ENCODE peak calls at places on chromosomes 13 and 19, in eight cellular contexts. A, U, J, B, H, C, Y and W are unnamed samples.

GRCh38 chr19:14512420-14512961 is 5.7 kb downstream of the DNAJB1 start:
- DNase-seq in Y (no peak), U (no peak), H (no peak), A (no peak), C (no peak), B (no peak), J (no peak), W (no peak)

GRCh38 chr13:41127746-41128145 is 4.9 kb downstream of the KBTBD6 start:
- DNase-seq in J (no peak), U (no peak), B (no peak), C (no peak), H (no peak), Y (no peak), A (no peak), W (no peak)

GRCh38 chr19:8451885-8452284 is 7.1 kb downstream of the HNRNPM start:
- DNase-seq in U (peak; percentile 88), Y (no peak), C (no peak), A (peak; percentile 61), J (no peak), B (no peak), H (no peak), W (peak; percentile 82)

GRCh38 chr13:112843392-112844250 is 125.4 kb upstream of the MCF2L start:
- DNase-seq in J (no peak), B (no peak), A (no peak), Y (no peak), U (no peak), H (no peak), C (no peak), W (no peak)

GRCh38 chr13:65638572-65639168 is 1591.5 kb downstream of the PCDH9 start:
- DNase-seq in H (no peak), B (peak; percentile 6), U (peak; percentile 2), Y (peak; percentile 35), J (no peak), C (peak; percentile 2), A (peak; percentile 59), W (peak; percentile 48)

GRCh38 chr13:24605923-24606372 is 74.3 kb upstream of the ATP12A start:
- DNase-seq in B (no peak), A (peak; percentile 59), J (no peak), Y (peak; percentile 6), U (peak; percentile 36), H (no peak), C (no peak), W (peak; percentile 58)

GRCh38 chr13:102020611-102021216 is 381.1 kb downstream of the FGF14 start:
- DNase-seq in J (no peak), U (peak; percentile 78), Y (no peak), A (no peak), C (no peak), B (no peak), H (no peak), W (no peak)

GRCh38 chr13:41053384-41053826 is 7.9 kb upstream of the WBP4 start:
- DNase-seq in Y (no peak), H (no peak), B (no peak), U (peak; percentile 20), C (no peak), A (peak; percentile 61), J (no peak), W (peak; percentile 88)

GRCh38 chr19:19433666-19434213 is 28.3 kb downstream of the GATAD2A start:
- DNase-seq in C (no peak), U (no peak), Y (no peak), A (no peak), J (no peak), B (no peak), H (no peak), W (no peak)

GRCh38 chr19:19439083-19439482 is 33.6 kb downstream of the GATAD2A start:
- DNase-seq in J (no peak), A (no peak), C (no peak), B (no peak), H (no peak), U (no peak), Y (no peak), W (no peak)

GRCh38 chr19:19434483-19435045 is 29.1 kb downstream of the GATAD2A start:
- DNase-seq in C (no peak), A (no peak), Y (no peak), U (no peak), B (no peak), H (no peak), J (no peak), W (peak; percentile 88)

GRCh38 chr19:19432732-19433131 is 27.3 kb downstream of the GATAD2A start:
- DNase-seq in H (no peak), A (no peak), Y (no peak), C (no peak), J (no peak), U (no peak), B (no peak), W (no peak)

DNA sequence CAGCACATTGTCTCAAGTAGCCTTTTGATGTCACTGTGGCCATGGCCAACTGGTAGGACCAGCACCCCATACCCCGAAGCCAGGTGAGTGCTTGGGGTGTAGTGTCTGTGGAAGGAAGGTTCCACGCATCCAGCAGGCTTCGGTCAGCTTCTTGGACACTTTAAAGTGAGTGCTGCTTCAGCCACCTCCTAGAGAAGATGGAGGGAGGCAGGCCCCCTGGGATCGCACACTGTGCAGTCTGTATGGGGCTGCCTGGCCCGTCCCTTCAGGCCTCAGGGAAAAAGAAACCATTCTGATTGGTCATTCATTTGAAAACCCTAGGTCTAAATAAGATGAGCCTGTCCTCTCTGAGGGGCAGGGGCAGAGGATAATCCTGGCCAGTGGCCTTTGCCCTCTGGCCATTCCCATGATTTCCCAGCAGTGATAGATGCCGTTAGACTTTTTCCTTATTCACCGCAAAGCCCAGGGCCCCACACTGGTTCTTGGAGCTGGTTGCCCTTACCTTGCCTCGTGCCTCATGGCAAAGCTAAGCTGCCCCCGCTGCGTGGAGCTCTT is 30.7 kb downstream of the GATAD2A start:
- DNase-seq in Y (no peak), H (no peak), U (no peak), A (no peak), J (no peak), C (no peak), B (no peak), W (no peak)
- H3K4me1 ChIP-seq in Y (no peaks in the 10 kb centered on the region), H (peaks cover 15% of the 10 kb centered on the region), U (peaks cover 2% of the 10 kb centered on the region), A (peaks cover 5% of the 10 kb centered on the region), J (no peaks in the 10 kb centered on the region), C (peaks cover 8% of the 10 kb centered on the region), B (peaks cover 17% of the 10 kb centered on the region), W (peaks cover 15% of the 10 kb centered on the region)

GRCh38 chr19:6214881-6215541 is 64.8 kb downstream of the MLLT1 start:
- DNase-seq in Y (no peak), H (peak; percentile 76), U (no peak), J (no peak), B (no peak), A (no peak), C (no peak), W (no peak)
- H3K9ac ChIP-seq in Y (no peak overlapping the region), H (no peak overlapping the region), U (no peak overlapping the region), J (no peak overlapping the region), B (peak overlapping the region; percentile 67), A (no peak overlapping the region), C (peak overlapping the region; percentile 64), W (no peak overlapping the region)

GRCh38 chr19:43778651-43779050 is 2.1 kb downstream of the KCNN4 start:
- DNase-seq in A (no peak), U (no peak), H (no peak), J (no peak), Y (no peak), C (no peak), B (no peak), W (no peak)

GRCh38 chr19:43779147-43779819 is 1.5 kb downstream of the KCNN4 start:
- DNase-seq in U (peak; percentile 51), B (no peak), H (peak; percentile 76), C (no peak), Y (no peak), A (no peak), J (no peak), W (no peak)

GRCh38 chr19:43780706-43781525 is at the start of gene KCNN4:
- DNase-seq in J (no peak), U (peak; percentile 96), B (no peak), Y (peak; percentile 71), A (peak; percentile 48), H (peak; percentile 74), C (no peak), W (peak; percentile 85)

GRCh38 chr19:43781630-43782310 is 997 bp upstream of the KCNN4 start:
- DNase-seq in A (no peak), H (no peak), J (no peak), B (no peak), C (no peak), U (peak; percentile 46), Y (no peak), W (no peak)

GRCh38 chr19:43779820-43780219 is 953 bp downstream of the KCNN4 start:
- DNase-seq in B (no peak), J (no peak), U (peak; percentile 49), Y (no peak), H (no peak), C (no peak), A (no peak), W (no peak)
- H3K4me1 ChIP-seq in B (peaks cover 3% of the 10 kb centered on the region), J (peaks cover 4% of the 10 kb centered on the region), U (peaks cover 67% of the 10 kb centered on the region), Y (peaks cover 89% of the 10 kb centered on the region), H (no peaks in the 10 kb centered on the region), C (peaks cover 6% of the 10 kb centered on the region), A (peaks cover 42% of the 10 kb centered on the region), W (peaks cover 37% of the 10 kb centered on the region)

GRCh38 chr19:1081301-1082164 is 13.6 kb downstream of the POLR2E start:
- DNase-seq in B (no peak), U (no peak), Y (no peak), J (no peak), H (peak; percentile 87), A (no peak), C (no peak), W (no peak)
- H3K9ac ChIP-seq in B (no peak overlapping the region), U (no peak overlapping the region), Y (no peak overlapping the region), J (no peak overlapping the region), H (no peak overlapping the region), A (no peak overlapping the region), C (no peak overlapping the region), W (no peak overlapping the region)

DNA sequence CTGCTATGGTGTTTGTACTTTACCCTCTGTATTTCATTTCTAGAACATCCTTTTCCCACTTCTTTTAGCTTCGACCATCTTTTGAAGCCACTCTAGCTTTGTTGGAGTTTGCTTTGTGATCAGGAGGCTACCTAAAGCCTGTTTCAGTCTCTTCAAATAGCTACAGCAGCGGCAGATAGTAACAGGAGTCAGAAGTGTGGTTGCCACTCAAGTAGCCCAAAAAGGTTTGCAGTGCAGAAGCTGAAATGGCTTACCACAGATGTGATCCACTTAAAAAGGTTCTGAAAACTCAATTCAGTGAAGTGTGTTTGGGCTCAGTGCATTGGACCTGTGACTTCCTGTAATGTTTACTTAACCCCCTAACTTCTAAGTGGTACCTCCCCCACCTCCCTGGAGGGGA is 26.2 kb downstream of the WASF3 start:
- DNase-seq in A (no peak), Y (no peak), B (no peak), J (no peak), C (no peak), U (no peak), H (no peak), W (peak; percentile 12)
- H3K4me1 ChIP-seq in A (no peaks in the 10 kb centered on the region), Y (no peaks in the 10 kb centered on the region), B (peaks cover 3% of the 10 kb centered on the region), J (peaks cover 6% of the 10 kb centered on the region), C (no peaks in the 10 kb centered on the region), U (peaks cover 4% of the 10 kb centered on the region), H (no peaks in the 10 kb centered on the region), W (peaks cover 40% of the 10 kb centered on the region)

GRCh38 chr19:41355035-41355434 is 1.3 kb upstream of the TGFB1 start:
- DNase-seq in U (no peak), A (no peak), B (no peak), C (no peak), J (no peak), H (no peak), Y (no peak), W (no peak)
- H3K9ac ChIP-seq in U (no peak overlapping the region), A (no peak overlapping the region), B (no peak overlapping the region), C (no peak overlapping the region), J (no peak overlapping the region), H (no peak overlapping the region), Y (no peak overlapping the region), W (no peak overlapping the region)

GRCh38 chr13:35378939-35379338 is 97.5 kb downstream of the MAB21L1 start:
- DNase-seq in H (no peak), B (no peak), C (no peak), J (no peak), Y (no peak), U (no peak), A (no peak), W (peak; percentile 26)
- H3K4me1 ChIP-seq in H (no peaks in the 10 kb centered on the region), B (no peaks in the 10 kb centered on the region), C (no peaks in the 10 kb centered on the region), J (no peaks in the 10 kb centered on the region), Y (no peaks in the 10 kb centered on the region), U (no peaks in the 10 kb centered on the region), A (no peaks in the 10 kb centered on the region), W (no peaks in the 10 kb centered on the region)